ENCODE peak calls at places on chromosomes 11 and 22, in six cellular contexts. R is GM23338, I is PC-9, D is neural progenitor cell, X is GM23248, O is MM.1S. Q is an unnamed sample. For H3K36me3 and H3F3A, the result is how much of the 10 kb centered on the place peaks cover.

GRCh38 chr11:36034572-36035331 is 90.9 kb downstream of the LDLRAD3 start:
- DNase-seq in R (no peak), I (peak), D (no peak), X (peak), O (no peak), Q (peak)

GRCh38 chr11:76630600-76630999 is 39.9 kb downstream of the LRRC32 start:
- DNase-seq in R (no peak), I (no peak), D (no peak), X (peak), O (no peak), Q (no peak)

GRCh38 chr11:1624621-1625020 is 2.7 kb upstream of the KRTAP5-4 start:
- DNase-seq in R (no peak), I (no peak), D (no peak), X (no peak), O (no peak), Q (no peak)

GRCh38 chr22:38422615-38423511 is 32.1 kb downstream of the KCNJ4 start:
- DNase-seq in R (peak), I (peak), D (no peak), X (no peak), O (no peak), Q (no peak)

GRCh38 chr11:122727101-122727929 is 71.8 kb downstream of the UBASH3B start:
- DNase-seq in R (no peak), I (no peak), D (peak), X (peak), O (peak), Q (no peak)

GRCh38 chr11:17864478-17864941 is 129.9 kb downstream of the KCNC1 start:
- DNase-seq in R (peak), I (peak), D (peak), X (no peak), O (peak), Q (peak)

GRCh38 chr11:112481431-112481830 is 220.8 kb upstream of the PLET1 start:
- DNase-seq in R (no peak), I (no peak), D (no peak), X (no peak), O (no peak), Q (no peak)

GRCh38 chr11:64357904-64358535 is 942 bp upstream of the RPS6KA4 start:
- DNase-seq in R (no peak), I (peak), D (no peak), X (peak), O (no peak), Q (peak)

GRCh38 chr11:111510311-111510710 is 1.9 kb downstream of the BTG4 start:
- DNase-seq in R (no peak), I (no peak), D (no peak), X (no peak), O (no peak), Q (no peak)

GRCh38 chr11:67656278-67656922 is 5.9 kb upstream of the ACY3 start:
- DNase-seq in R (no peak), I (no peak), D (no peak), X (no peak), O (no peak), Q (no peak)

GRCh38 chr22:17085277-17086091 is 684 bp downstream of the IL17RA start:
- DNase-seq in R (peak), I (no peak), D (peak), X (peak), O (no peak), Q (peak)

GRCh38 chr11:35146074-35146521 is 7.1 kb downstream of the CD44 start:
- DNase-seq in R (no peak), I (peak), D (no peak), X (peak), O (peak), Q (peak)

GRCh38 chr11:121323208-121323607 is 30.6 kb downstream of the SC5D start:
- DNase-seq in R (peak), I (no peak), D (peak), X (peak), O (no peak), Q (no peak)

GRCh38 chr11:128725630-128726461 is 32.0 kb downstream of the FLI1 start:
- DNase-seq in R (no peak), I (no peak), D (no peak), X (peak), O (peak), Q (no peak)

GRCh38 chr11:36010010-36010740 is 66.3 kb downstream of the LDLRAD3 start:
- DNase-seq in R (no peak), I (no peak), D (no peak), X (peak), O (no peak), Q (peak)

GRCh38 chr11:68643576-68643975 is 40.8 kb upstream of the GAL start:
- DNase-seq in R (no peak), I (no peak), D (no peak), X (peak), O (peak), Q (peak)

GRCh38 chr11:66850588-66851250 is 6.1 kb upstream of the LRFN4 start:
- DNase-seq in R (no peak), I (no peak), D (no peak), X (no peak), O (no peak), Q (no peak)

GRCh38 chr11:4418403-4418802 is 24.9 kb upstream of the TRIM21 start:
- DNase-seq in R (no peak), I (no peak), D (no peak), X (no peak), O (no peak), Q (no peak)

GRCh38 chr22:29912141-29912540 is 29.2 kb downstream of the MTMR3 start:
- DNase-seq in R (no peak), I (no peak), D (no peak), X (no peak), O (no peak), Q (no peak)

DNA sequence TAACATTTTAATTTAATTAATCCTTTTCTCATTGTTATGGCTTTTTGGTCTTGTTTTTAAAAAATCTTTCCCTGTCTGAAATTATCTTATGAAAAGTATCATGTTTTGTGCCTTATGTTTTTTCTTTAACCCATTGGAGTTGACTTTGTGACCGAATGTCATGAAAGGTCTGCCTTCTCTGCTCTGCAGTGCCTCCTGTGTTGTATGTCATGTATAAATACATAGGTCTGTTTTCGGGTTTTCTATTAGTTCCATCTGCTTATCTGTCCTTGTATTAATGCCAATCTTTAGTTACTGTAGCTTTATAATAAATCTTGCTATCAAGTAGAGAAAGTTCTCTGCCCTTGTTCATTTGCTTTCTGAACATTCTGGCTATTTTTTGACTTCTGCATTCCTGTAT is 73.0 kb downstream of the ZBTB44 start:
- DNase-seq in R (peak), I (no peak), D (no peak), X (no peak), O (no peak), Q (no peak)
- H3K36me3 ChIP-seq in R (under half), I (under half), D (under half), X (under half), O (under half), Q (under half)

GRCh38 chr22:20438066-20438677 is 547 bp upstream of the SCARF2 start:
- DNase-seq in R (peak), I (no peak), D (peak), X (peak), O (no peak), Q (no peak)
- TF ChIP-seq EZH2 in R (peak), I (no peak), D (no peak), X (no peak), O (no peak), Q (no peak)

GRCh38 chr22:22030493-22031182 is 48.1 kb upstream of the TOP3B start:
- DNase-seq in R (peak), I (peak), D (no peak), X (no peak), O (peak), Q (no peak)

GRCh38 chr22:22025320-22026156 is 43.0 kb upstream of the TOP3B start:
- DNase-seq in R (no peak), I (no peak), D (no peak), X (no peak), O (peak), Q (no peak)

GRCh38 chr22:22026157-22026831 is 43.7 kb upstream of the TOP3B start:
- DNase-seq in R (no peak), I (no peak), D (no peak), X (no peak), O (no peak), Q (no peak)

GRCh38 chr22:22031183-22031560 is 48.6 kb upstream of the TOP3B start:
- DNase-seq in R (no peak), I (no peak), D (no peak), X (no peak), O (peak), Q (no peak)

GRCh38 chr22:22027955-22028354 is 45.4 kb upstream of the TOP3B start:
- DNase-seq in R (no peak), I (no peak), D (no peak), X (no peak), O (no peak), Q (no peak)
- H3F3A ChIP-seq in R (under half), I (under half), D (under half), X (under half), O (under half), Q (under half)

DNA sequence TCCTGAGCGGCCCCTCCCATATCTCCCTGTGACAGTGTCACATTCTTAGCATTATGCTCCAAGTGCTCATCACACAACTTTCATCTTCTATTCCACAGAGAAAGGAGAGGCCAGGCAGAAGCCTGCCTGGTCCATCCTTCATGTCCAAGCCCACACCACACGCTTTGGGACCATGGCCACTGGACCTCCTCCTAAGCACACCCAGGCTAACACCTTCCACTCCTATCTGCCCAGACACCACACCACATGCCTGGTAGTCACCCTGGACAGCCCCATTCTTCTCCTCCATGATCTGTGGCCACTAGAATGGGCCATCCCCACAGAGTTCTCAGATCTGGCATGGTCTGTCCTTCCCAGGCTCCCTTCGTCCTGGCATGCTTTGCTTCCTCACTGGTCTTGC is 55.3 kb downstream of the HIRA start:
- DNase-seq in R (no peak), I (no peak), D (no peak), X (no peak), O (no peak), Q (no peak)
- H3K36me3 ChIP-seq in R (under half), I (under half), D (under half), X (under half), O (under half), Q (under half)